ENCODE peak calls at places on chromosomes 13 and 19, in nine cellular contexts. R, V, X, D, T, H, I, U and N are unnamed samples.

GRCh38 chr19:5144545-5145179 is 175.7 kb downstream of the KDM4B start:
- DNase-seq in R (no peak), V (no peak), X (no peak), D (no peak), T (no peak), H (no peak), I (no peak), U (no peak), N (no peak)

GRCh38 chr19:21463449-21464105 is 41.8 kb upstream of the ZNF429 start:
- DNase-seq in R (peak; percentile 73), V (peak; percentile 44), X (no peak), D (no peak), T (peak; percentile 98), H (no peak), I (peak; percentile 97), U (peak; percentile 89), N (peak; percentile 38)

GRCh38 chr19:39196320-39196719 is 444 bp upstream of the NCCRP1 start:
- DNase-seq in R (no peak), V (no peak), X (no peak), D (no peak), T (no peak), H (no peak), I (peak; percentile 68), U (no peak), N (no peak)

GRCh38 chr13:98741741-98742435 is 10.6 kb downstream of the SLC15A1 start:
- DNase-seq in R (no peak), V (no peak), X (no peak), D (no peak), T (no peak), H (no peak), I (no peak), U (peak; percentile 61), N (no peak)

GRCh38 chr13:103066079-103066880 is at the start of gene SLC10A2:
- DNase-seq in R (no peak), V (no peak), X (no peak), D (no peak), T (no peak), H (no peak), I (no peak), U (no peak), N (no peak)

GRCh38 chr19:50264483-50265186 is 61.2 kb downstream of the MYH14 start:
- DNase-seq in R (no peak), V (no peak), X (no peak), D (no peak), T (peak; percentile 42), H (no peak), I (peak; percentile 71), U (no peak), N (no peak)

GRCh38 chr13:56718791-56719190 is 421.9 kb upstream of the PRR20A start:
- DNase-seq in R (no peak), V (no peak), X (no peak), D (no peak), T (no peak), H (no peak), I (no peak), U (no peak), N (no peak)

GRCh38 chr19:39082745-39083598 is 1.2 kb upstream of the ACP7 start:
- DNase-seq in R (no peak), V (no peak), X (no peak), D (no peak), T (no peak), H (no peak), I (no peak), U (no peak), N (no peak)

GRCh38 chr13:42396901-42397670 is 125.1 kb downstream of the AKAP11 start:
- DNase-seq in R (no peak), V (no peak), X (no peak), D (no peak), T (no peak), H (no peak), I (no peak), U (no peak), N (no peak)

GRCh38 chr13:63161219-63161618 is 1745.6 kb upstream of the PCDH20 start:
- DNase-seq in R (no peak), V (no peak), X (no peak), D (no peak), T (no peak), H (peak; percentile 4), I (no peak), U (no peak), N (no peak)

GRCh38 chr19:39138221-39139211 is 12.9 kb downstream of the PAK4 start:
- DNase-seq in R (no peak), V (no peak), X (no peak), D (no peak), T (no peak), H (no peak), I (peak; percentile 39), U (no peak), N (no peak)

GRCh38 chr13:28347456-28348371 is 147.2 kb downstream of the FLT1 start:
- DNase-seq in R (no peak), V (no peak), X (no peak), D (no peak), T (no peak), H (peak; percentile 46), I (no peak), U (no peak), N (no peak)

GRCh38 chr19:8194528-8195275 is 14.5 kb upstream of the CERS4 start:
- DNase-seq in R (no peak), V (no peak), X (no peak), D (no peak), T (no peak), H (no peak), I (peak; percentile 53), U (no peak), N (no peak)

GRCh38 chr19:48772503-48772953 is 17.2 kb downstream of the FGF21 start:
- DNase-seq in R (peak; percentile 62), V (peak; percentile 55), X (no peak), D (no peak), T (no peak), H (no peak), I (no peak), U (no peak), N (no peak)

GRCh38 chr13:113904411-113904810 is 40.5 kb upstream of the GAS6 start:
- DNase-seq in R (peak; percentile 76), V (peak; percentile 62), X (no peak), D (no peak), T (peak; percentile 73), H (no peak), I (peak; percentile 81), U (peak; percentile 72), N (peak; percentile 13)

GRCh38 chr19:10404888-10405808 is 1.8 kb upstream of the CDC37 start:
- DNase-seq in R (no peak), V (no peak), X (no peak), D (no peak), T (peak; percentile 55), H (no peak), I (no peak), U (peak; percentile 14), N (no peak)

GRCh38 chr13:34926513-34926912 is 15.6 kb upstream of the NBEA start:
- DNase-seq in R (no peak), V (no peak), X (no peak), D (no peak), T (peak; percentile 67), H (peak; percentile 71), I (no peak), U (peak; percentile 66), N (no peak)

GRCh38 chr13:50224534-50224933 is 209.3 kb downstream of the KCNRG start:
- DNase-seq in R (no peak), V (no peak), X (no peak), D (no peak), T (no peak), H (peak; percentile 62), I (no peak), U (no peak), N (no peak)

GRCh38 chr13:34941835-34942731 is at the start of gene NBEA:
- DNase-seq in R (peak; percentile 86), V (peak; percentile 74), X (peak; percentile 12), D (peak; percentile 82), T (peak; percentile 84), H (peak; percentile 19), I (peak; percentile 93), U (peak; percentile 87), N (no peak)

DNA sequence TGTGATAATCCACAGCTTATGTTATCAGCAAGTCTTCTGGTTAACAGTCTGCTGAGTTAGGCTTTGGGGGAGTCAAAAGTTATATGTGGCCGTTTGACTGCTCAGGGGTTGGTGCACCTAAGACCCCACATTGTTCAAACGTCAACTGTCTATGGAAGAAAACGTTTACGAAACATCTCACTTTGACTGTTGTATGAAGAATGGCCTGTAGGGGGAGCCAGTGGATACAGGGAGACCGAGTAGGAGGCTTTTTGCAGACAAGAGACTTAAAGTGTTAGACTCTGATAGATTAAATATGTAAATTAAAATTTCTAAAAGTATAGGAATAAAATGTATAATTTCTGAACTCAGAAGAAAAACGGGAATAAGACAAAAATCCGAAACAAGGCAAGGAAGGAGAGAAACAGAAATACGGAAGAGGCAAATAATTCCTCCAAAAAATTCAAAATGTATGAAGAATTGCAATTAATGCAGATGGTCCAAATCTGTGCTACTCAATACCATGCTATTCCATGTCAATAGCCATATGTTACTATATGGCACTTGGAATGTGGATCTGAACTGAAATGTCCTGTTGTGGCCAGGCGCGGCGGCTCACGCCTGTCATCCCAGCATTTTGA is 37.8 kb downstream of the TNFSF14 start:
- DNase-seq in R (peak; percentile 41), V (peak; percentile 86), X (no peak), D (peak; percentile 60), T (peak; percentile 91), H (peak; percentile 64), I (peak; percentile 88), U (peak; percentile 88), N (no peak)
- H3K27ac ChIP-seq in R (no peak overlapping the region), V (no peak overlapping the region), X (no peak overlapping the region), D (no peak overlapping the region), T (no peak overlapping the region), H (no peak overlapping the region), I (no peak overlapping the region), U (no peak overlapping the region), N (no peak overlapping the region)

GRCh38 chr19:19458110-19458816 is 52.8 kb downstream of the GATAD2A start:
- DNase-seq in R (no peak), V (no peak), X (no peak), D (no peak), T (no peak), H (no peak), I (no peak), U (no peak), N (no peak)
- H3K27ac ChIP-seq in R (no peak overlapping the region), V (no peak overlapping the region), X (peak overlapping the region; percentile 75), D (no peak overlapping the region), T (peak overlapping the region; percentile 81), H (peak overlapping the region; percentile 20), I (no peak overlapping the region), U (peak overlapping the region; percentile 35), N (no peak overlapping the region)

GRCh38 chr19:927707-928401 is 2.0 kb downstream of the ARID3A start:
- DNase-seq in R (no peak), V (no peak), X (no peak), D (no peak), T (peak; percentile 54), H (no peak), I (peak; percentile 72), U (peak; percentile 77), N (no peak)
- H3K27ac ChIP-seq in R (peak overlapping the region; percentile 53), V (peak overlapping the region; percentile 87), X (peak overlapping the region; percentile 42), D (no peak overlapping the region), T (peak overlapping the region; percentile 26), H (no peak overlapping the region), I (no peak overlapping the region), U (peak overlapping the region; percentile 96), N (peak overlapping the region; percentile 61)

DNA sequence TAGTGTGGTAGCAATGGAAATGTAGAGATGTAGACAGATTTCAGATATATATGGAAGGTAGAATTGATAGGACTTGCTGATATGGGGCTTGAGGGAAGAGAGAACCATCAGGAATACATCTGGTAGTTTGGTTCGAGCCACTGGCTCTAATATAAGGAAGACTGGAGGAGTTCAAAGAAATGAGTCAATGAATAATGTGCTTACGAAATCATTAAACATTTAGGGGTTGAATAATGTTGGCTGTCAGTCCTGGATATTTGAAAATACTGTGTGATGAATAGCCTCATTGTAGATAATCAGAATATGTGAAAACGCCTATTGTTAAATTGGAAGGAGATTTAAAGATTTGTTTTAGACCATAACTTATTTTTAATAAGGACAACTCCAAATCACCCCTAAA is 21.6 kb downstream of the SGCG start:
- DNase-seq in R (no peak), V (no peak), X (no peak), D (no peak), T (no peak), H (no peak), I (no peak), U (no peak), N (no peak)
- H3K27ac ChIP-seq in R (no peak overlapping the region), V (no peak overlapping the region), X (no peak overlapping the region), D (no peak overlapping the region), T (no peak overlapping the region), H (no peak overlapping the region), I (no peak overlapping the region), U (no peak overlapping the region), N (no peak overlapping the region)